ENCODE peak calls at places on chromosomes 4 and X, in seven cellular contexts. E is non-pigmented ciliary epithelial cell; R is choroid plexus epithelial cell; J is naive B cell; A is CD4-positive, alpha-beta T cell; F is H7; L is HEK293T. O is an unnamed sample.

GRCh38 chr4:147479376-147479775 is 1.5 kb upstream of the EDNRA start:
- DNase-seq in F (no peak), J (no peak), L (no peak), A (no peak), E (no peak), R (peak; percentile 36), O (no peak)

GRCh38 chrX:15349046-15349445 is 13.7 kb upstream of the PIGA start:
- DNase-seq in E (peak; percentile 19), A (no peak), L (peak; percentile 54), J (peak; percentile 14), F (peak; percentile 54), R (peak; percentile 82), O (peak; percentile 64)

GRCh38 chr4:72311291-72311690 is 257.7 kb downstream of the ADAMTS3 start:
- DNase-seq in R (no peak), A (no peak), F (no peak), L (no peak), J (no peak), E (no peak), O (no peak)

GRCh38 chr4:21097865-21098264 is 397.6 kb downstream of the PACRGL start:
- DNase-seq in R (no peak), J (no peak), F (no peak), L (no peak), E (no peak), A (no peak), O (no peak)

GRCh38 chr4:186039697-186040096 is 29.3 kb upstream of the TLR3 start:
- DNase-seq in L (no peak), F (no peak), E (no peak), J (no peak), A (no peak), R (no peak), O (no peak)

GRCh38 chr4:165905405-165906027 is 32.5 kb downstream of the TLL1 start:
- DNase-seq in A (no peak), F (no peak), L (no peak), J (no peak), E (no peak), R (no peak), O (no peak)

GRCh38 chrX:12891167-12891566 is 15.3 kb upstream of the TLR8 start:
- DNase-seq in A (no peak), J (no peak), R (no peak), L (no peak), F (no peak), E (no peak), O (no peak)

GRCh38 chrX:12447448-12448154 is 309.3 kb downstream of the FRMPD4 start:
- DNase-seq in F (no peak), J (no peak), E (peak; percentile 38), R (peak; percentile 13), A (no peak), L (no peak), O (no peak)

GRCh38 chr4:173264245-173264959 is 69.8 kb downstream of the HMGB2 start:
- DNase-seq in L (no peak), F (no peak), E (no peak), A (peak; percentile 31), R (peak; percentile 69), J (peak; percentile 31), O (peak; percentile 51)

GRCh38 chrX:18895157-18895952 is 88.6 kb downstream of the PHKA2 start:
- DNase-seq in L (no peak), R (peak; percentile 55), E (no peak), A (no peak), F (peak; percentile 59), J (no peak), O (no peak)

GRCh38 chrX:119698835-119699234 is 5.9 kb upstream of the SEPTIN6 start:
- DNase-seq in L (peak; percentile 70), R (peak; percentile 86), A (no peak), F (peak; percentile 66), E (no peak), J (no peak), O (no peak)

GRCh38 chrX:20067709-20068315 is 48.9 kb downstream of the MAP7D2 start:
- DNase-seq in R (peak; percentile 88), A (no peak), J (no peak), E (peak; percentile 53), F (no peak), L (no peak), O (peak; percentile 49)

GRCh38 chr4:110869862-110870577 is 247.1 kb upstream of the PITX2 start:
- DNase-seq in A (no peak), J (no peak), F (no peak), L (no peak), E (no peak), R (no peak), O (no peak)

GRCh38 chr4:103415801-103416200 is 217.7 kb upstream of the CENPE start:
- DNase-seq in A (no peak), E (no peak), F (no peak), J (no peak), R (no peak), L (no peak), O (no peak)

GRCh38 chrX:99172958-99173357 is 1237.1 kb downstream of the PCDH19 start:
- DNase-seq in J (no peak), L (no peak), F (peak; percentile 15), E (no peak), R (no peak), A (no peak), O (no peak)

O was measured in mucosa of descending colon.